ENCODE peak calls at places on chromosomes 11 and 22, in seven cellular contexts. E is astrocyte, Z is heart left ventricle, C is cardiac muscle cell, J is tibial artery, Q is thyroid gland, L is tibial nerve. M is an unnamed sample.

GRCh38 chr11:125338435-125338834 is 157.6 kb downstream of the FEZ1 start:
- DNase-seq in E (no peak), Z (no peak), C (no peak), J (no peak), Q (no peak), L (no peak), M (no peak)

GRCh38 chr22:27238935-27239510 is 562.5 kb downstream of the MN1 start:
- DNase-seq in E (peak; percentile 100), Z (peak; percentile 88), C (peak; percentile 100), J (peak; percentile 89), Q (peak; percentile 44), L (peak; percentile 18), M (no peak)

GRCh38 chr11:1597981-1598380 is at the start of gene KRTAP5-2:
- DNase-seq in E (no peak), Z (no peak), C (no peak), J (no peak), Q (no peak), L (no peak), M (no peak)

GRCh38 chr11:363948-364761 is 5.1 kb upstream of the B4GALNT4 start:
- DNase-seq in E (no peak), Z (no peak), C (no peak), J (peak; percentile 65), Q (peak; percentile 36), L (no peak), M (no peak)

GRCh38 chr11:117345039-117345438 is 17.4 kb downstream of the CEP164 start:
- DNase-seq in E (peak; percentile 14), Z (no peak), C (no peak), J (no peak), Q (no peak), L (no peak), M (no peak)

GRCh38 chr11:69172674-69173073 is 16.9 kb downstream of the SMIM38 start:
- DNase-seq in E (no peak), Z (no peak), C (peak; percentile 41), J (no peak), Q (no peak), L (no peak), M (no peak)

GRCh38 chr11:93663021-93663420 is 1.5 kb downstream of the CEP295 start:
- DNase-seq in E (no peak), Z (no peak), C (no peak), J (no peak), Q (no peak), L (no peak), M (peak; percentile 15)

GRCh38 chr22:37077802-37078448 is 26.4 kb downstream of the KCTD17 start:
- DNase-seq in E (no peak), Z (peak; percentile 81), C (peak; percentile 66), J (no peak), Q (peak; percentile 60), L (peak; percentile 47), M (peak; percentile 6)

GRCh38 chr11:93528757-93529639 is 14.2 kb downstream of the SMCO4 start:
- DNase-seq in E (no peak), Z (no peak), C (no peak), J (no peak), Q (no peak), L (peak; percentile 13), M (no peak)

GRCh38 chr11:128341280-128341679 is 246.1 kb downstream of the ETS1 start:
- DNase-seq in E (no peak), Z (no peak), C (peak; percentile 20), J (no peak), Q (no peak), L (no peak), M (no peak)

GRCh38 chr22:39224550-39224949 is 20.2 kb downstream of the PDGFB start:
- DNase-seq in E (no peak), Z (no peak), C (no peak), J (no peak), Q (no peak), L (no peak), M (no peak)

GRCh38 chr22:26581026-26581425 is 8.9 kb downstream of the TPST2 start:
- DNase-seq in E (no peak), Z (no peak), C (no peak), J (no peak), Q (no peak), L (no peak), M (no peak)

GRCh38 chr22:33116846-33117547 is 58.8 kb upstream of the SYN3 start:
- DNase-seq in E (no peak), Z (no peak), C (no peak), J (no peak), Q (no peak), L (no peak), M (no peak)

GRCh38 chr11:46260161-46260560 is 17.3 kb upstream of the CREB3L1 start:
- DNase-seq in E (no peak), Z (no peak), C (no peak), J (peak; percentile 17), Q (no peak), L (no peak), M (no peak)

GRCh38 chr11:67351275-67352005 is 1.9 kb downstream of the POLD4 start:
- DNase-seq in E (peak; percentile 55), Z (no peak), C (peak; percentile 86), J (no peak), Q (peak; percentile 68), L (no peak), M (peak; percentile 70)

GRCh38 chr11:104946907-104947306 is 21.5 kb downstream of the CASP4 start:
- DNase-seq in E (peak; percentile 19), Z (no peak), C (peak; percentile 64), J (no peak), Q (no peak), L (peak; percentile 42), M (peak; percentile 23)

GRCh38 chr11:128902515-128903066 is 11.4 kb downstream of the KCNJ5 start:
- DNase-seq in E (peak; percentile 75), Z (no peak), C (no peak), J (no peak), Q (no peak), L (no peak), M (no peak)

GRCh38 chr11:79488286-79488685 is 47.5 kb upstream of the TENM4 start:
- DNase-seq in E (no peak), Z (no peak), C (peak; percentile 65), J (no peak), Q (no peak), L (no peak), M (no peak)

GRCh38 chr11:91178366-91178765 is 955.5 kb upstream of the CHORDC1 start:
- DNase-seq in E (no peak), Z (no peak), C (no peak), J (no peak), Q (no peak), L (no peak), M (no peak)

GRCh38 chr11:77819921-77820564 is 479 bp downstream of the RSF1 start:
- DNase-seq in E (peak; percentile 19), Z (peak; percentile 73), C (peak; percentile 39), J (peak; percentile 78), Q (peak; percentile 66), L (peak; percentile 15), M (peak; percentile 69)

GRCh38 chr11:134393638-134394037 is 18.4 kb downstream of the B3GAT1 start:
- DNase-seq in E (no peak), Z (peak; percentile 61), C (no peak), J (no peak), Q (peak; percentile 43), L (no peak), M (peak; percentile 39)
- H3K9me3 ChIP-seq in E (no peaks in the 10 kb centered on the region), Z (no peaks in the 10 kb centered on the region), C (no peaks in the 10 kb centered on the region), J (no peaks in the 10 kb centered on the region), Q (no peaks in the 10 kb centered on the region), L (no peaks in the 10 kb centered on the region), M (no peaks in the 10 kb centered on the region)

GRCh38 chr11:20601221-20601914 is 2.0 kb downstream of the SLC6A5 start:
- DNase-seq in E (no peak), Z (no peak), C (no peak), J (no peak), Q (no peak), L (no peak), M (no peak)
- H3K9me3 ChIP-seq in E (peaks cover 6% of the 10 kb centered on the region), Z (no peaks in the 10 kb centered on the region), C (no peaks in the 10 kb centered on the region), J (no peaks in the 10 kb centered on the region), Q (no peaks in the 10 kb centered on the region), L (no peaks in the 10 kb centered on the region), M (no peaks in the 10 kb centered on the region)

GRCh38 chr11:108207683-108208060 is 14.8 kb downstream of the NPAT start:
- DNase-seq in E (no peak), Z (no peak), C (no peak), J (no peak), Q (no peak), L (no peak), M (no peak)

GRCh38 chr11:108204918-108205499 is 17.4 kb downstream of the NPAT start:
- DNase-seq in E (no peak), Z (no peak), C (no peak), J (no peak), Q (no peak), L (no peak), M (no peak)

GRCh38 chr11:108204376-108204775 is 18.1 kb downstream of the NPAT start:
- DNase-seq in E (no peak), Z (no peak), C (no peak), J (no peak), Q (no peak), L (no peak), M (no peak)

GRCh38 chr11:108206969-108207682 is 15.3 kb downstream of the NPAT start:
- DNase-seq in E (no peak), Z (no peak), C (no peak), J (no peak), Q (no peak), L (no peak), M (no peak)

DNA sequence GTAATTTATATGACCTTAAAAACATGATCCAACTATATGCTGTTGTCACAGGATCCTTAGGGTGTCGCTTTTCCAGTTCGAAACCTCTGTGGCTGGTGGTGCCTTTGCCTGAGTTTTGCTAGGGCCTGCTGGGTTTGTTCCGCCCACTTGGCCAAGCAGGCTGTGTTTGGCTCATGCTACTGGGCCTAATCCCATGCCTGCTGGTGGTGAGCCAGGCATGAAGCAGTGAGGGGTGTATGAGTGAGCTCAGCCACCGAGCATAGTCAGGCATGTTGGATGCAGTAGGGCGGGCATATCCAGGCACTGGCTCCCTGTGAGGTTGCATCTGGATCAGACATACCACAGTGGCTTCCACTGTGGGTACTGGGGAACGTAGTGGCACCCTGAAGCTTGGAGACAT is 16.3 kb downstream of the NPAT start:
- DNase-seq in E (no peak), Z (no peak), C (no peak), J (no peak), Q (no peak), L (no peak), M (no peak)
- H3K9me3 ChIP-seq in E (peaks cover 19% of the 10 kb centered on the region), Z (peaks cover 12% of the 10 kb centered on the region), C (no peaks in the 10 kb centered on the region), J (no peaks in the 10 kb centered on the region), Q (no peaks in the 10 kb centered on the region), L (no peaks in the 10 kb centered on the region), M (peaks cover 14% of the 10 kb centered on the region)

DNA sequence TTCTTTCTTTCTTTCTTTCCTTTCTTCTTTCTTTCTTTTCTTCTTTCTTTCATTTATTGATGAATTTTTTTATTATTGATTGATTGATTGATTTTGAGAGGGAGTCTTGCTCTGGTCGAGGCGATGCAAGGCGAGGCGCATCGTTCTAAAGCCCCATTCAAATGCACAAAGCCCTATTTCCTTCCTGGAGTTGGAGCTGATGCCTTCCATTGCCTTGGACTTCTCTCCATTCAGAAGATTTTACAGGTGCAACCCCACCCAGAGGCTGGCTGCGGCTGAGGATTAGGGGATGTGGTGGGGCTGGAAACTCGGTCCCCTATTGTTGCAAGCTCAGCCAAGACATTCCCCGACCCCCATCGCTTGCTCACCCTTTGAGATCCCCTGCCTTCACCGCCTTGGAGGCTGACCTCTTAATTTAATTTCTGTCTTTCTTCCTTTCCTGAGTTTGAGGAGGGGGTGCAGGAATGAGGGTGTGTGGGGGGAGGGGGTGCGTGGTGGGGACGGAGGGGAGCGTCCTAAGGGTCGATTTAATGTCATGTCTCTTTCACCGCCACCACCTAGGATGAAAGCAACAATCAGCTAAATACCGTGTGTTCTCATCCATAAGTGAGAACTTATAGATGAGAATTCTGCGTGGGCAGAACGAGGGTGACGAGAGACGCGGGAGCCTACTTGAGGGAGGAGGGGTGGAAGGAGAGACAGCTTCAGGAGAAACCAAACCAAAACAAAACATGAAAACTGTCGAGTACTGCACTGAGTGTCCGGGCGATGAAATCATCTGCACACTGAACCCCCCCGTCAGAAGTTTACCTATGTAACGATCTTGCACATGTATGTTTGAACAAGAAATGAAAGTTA is 3913.9 kb upstream of the OR11H1 start:
- DNase-seq in E (no peak), Z (no peak), C (no peak), J (no peak), Q (no peak), L (no peak), M (no peak)
- H3K9me3 ChIP-seq in E (peaks cover 4% of the 10 kb centered on the region), Z (peaks cover 66% of the 10 kb centered on the region), C (peaks cover 10% of the 10 kb centered on the region), J (peaks cover 16% of the 10 kb centered on the region), Q (peaks cover 4% of the 10 kb centered on the region), L (peaks cover 21% of the 10 kb centered on the region), M (peaks cover 22% of the 10 kb centered on the region)

M was measured in HAP-1.